ENCODE peak calls at places on chromosomes 13 and 19, in five cellular contexts. One of them, this sample, is unnamed.
A peak's percentile ranks its signal among the peaks of the same experiment; 100 is the strongest.

GRCh38 chr19:2478324-2478755 is 2.4 kb downstream of the GADD45B start:
- DNase-seq in AG04449: no peak
- DNase-seq in dorsolateral prefrontal cortex: peak; percentile 53
- DNase-seq in psoas muscle: peak; percentile 86
- DNase-seq in fibroblast of lung: peak; percentile 72
- DNase-seq in this sample: peak; percentile 58

GRCh38 chr13:35700661-35701060 is 224.2 kb upstream of the MAB21L1 start:
- DNase-seq in fibroblast of lung: peak; percentile 81
- DNase-seq in AG04449: peak; percentile 83
- DNase-seq in psoas muscle: no peak
- DNase-seq in dorsolateral prefrontal cortex: no peak
- DNase-seq in this sample: no peak

GRCh38 chr19:13366529-13367143 is 139.6 kb downstream of the CACNA1A start:
- DNase-seq in dorsolateral prefrontal cortex: no peak
- DNase-seq in psoas muscle: no peak
- DNase-seq in fibroblast of lung: peak; percentile 13
- DNase-seq in AG04449: no peak
- DNase-seq in this sample: no peak

GRCh38 chr19:33167438-33167837 is 26.7 kb upstream of the LRP3 start:
- DNase-seq in psoas muscle: no peak
- DNase-seq in fibroblast of lung: no peak
- DNase-seq in AG04449: no peak
- DNase-seq in dorsolateral prefrontal cortex: no peak
- DNase-seq in this sample: no peak

GRCh38 chr13:38202730-38203129 is 146.9 kb upstream of the UFM1 start:
- DNase-seq in fibroblast of lung: peak; percentile 89
- DNase-seq in dorsolateral prefrontal cortex: no peak
- DNase-seq in AG04449: no peak
- DNase-seq in psoas muscle: no peak
- DNase-seq in this sample: no peak

GRCh38 chr13:79919109-79919508 is 421.8 kb downstream of the SPRY2 start:
- DNase-seq in psoas muscle: no peak
- DNase-seq in fibroblast of lung: no peak
- DNase-seq in AG04449: no peak
- DNase-seq in dorsolateral prefrontal cortex: no peak
- DNase-seq in this sample: no peak

GRCh38 chr13:75135325-75135825 is 346.6 kb downstream of the TBC1D4 start:
- DNase-seq in psoas muscle: no peak
- DNase-seq in fibroblast of lung: peak; percentile 99
- DNase-seq in AG04449: peak; percentile 95
- DNase-seq in dorsolateral prefrontal cortex: no peak
- DNase-seq in this sample: no peak

GRCh38 chr13:45341799-45342584 is 1.0 kb upstream of the TPT1 start:
- DNase-seq in AG04449: no peak
- DNase-seq in fibroblast of lung: peak; percentile 37
- DNase-seq in psoas muscle: peak; percentile 74
- DNase-seq in dorsolateral prefrontal cortex: no peak
- DNase-seq in this sample: no peak

GRCh38 chr13:111202745-111203144 is 87.6 kb downstream of the ARHGEF7 start:
- DNase-seq in fibroblast of lung: peak; percentile 89
- DNase-seq in psoas muscle: no peak
- DNase-seq in dorsolateral prefrontal cortex: no peak
- DNase-seq in AG04449: peak; percentile 80
- DNase-seq in this sample: peak; percentile 45

GRCh38 chr13:46668302-46668720 is 115.3 kb downstream of the LRCH1 start:
- DNase-seq in fibroblast of lung: peak; percentile 92
- DNase-seq in psoas muscle: no peak
- DNase-seq in dorsolateral prefrontal cortex: no peak
- DNase-seq in AG04449: peak; percentile 66
- DNase-seq in this sample: no peak

GRCh38 chr13:112692586-112692985 is 2.7 kb downstream of the ATP11A start:
- DNase-seq in fibroblast of lung: no peak
- DNase-seq in psoas muscle: no peak
- DNase-seq in AG04449: no peak
- DNase-seq in dorsolateral prefrontal cortex: no peak
- DNase-seq in this sample: no peak

GRCh38 chr19:2988568-2988967 is 11.2 kb downstream of the TLE6 start:
- DNase-seq in psoas muscle: no peak
- DNase-seq in AG04449: no peak
- DNase-seq in fibroblast of lung: no peak
- DNase-seq in dorsolateral prefrontal cortex: no peak
- DNase-seq in this sample: no peak

GRCh38 chr13:42375663-42376062 is 103.7 kb downstream of the AKAP11 start:
- DNase-seq in AG04449: no peak
- DNase-seq in dorsolateral prefrontal cortex: no peak
- DNase-seq in fibroblast of lung: no peak
- DNase-seq in psoas muscle: no peak
- DNase-seq in this sample: no peak

GRCh38 chr19:49020342-49020741 is 3.5 kb upstream of the LHB start:
- DNase-seq in psoas muscle: no peak
- DNase-seq in dorsolateral prefrontal cortex: no peak
- DNase-seq in AG04449: no peak
- DNase-seq in fibroblast of lung: no peak
- DNase-seq in this sample: no peak

GRCh38 chr19:898663-899062 is 5.4 kb downstream of the RNU6-9 start:
- DNase-seq in psoas muscle: peak; percentile 52
- DNase-seq in AG04449: no peak
- DNase-seq in fibroblast of lung: no peak
- DNase-seq in dorsolateral prefrontal cortex: peak; percentile 85
- DNase-seq in this sample: no peak

This sample was measured in CD8-positive, alpha-beta T cell.